ENCODE peak calls at places on chromosome 19, in ten cellular contexts. U is transverse colon, T is IMR-90, L is adrenal gland, O is A549, K is lower leg skin, X is H54, I is HepG2, V is spleen, G is gastrocnemius medialis. R is an unnamed sample.

GRCh38 chr19:9834726-9835506 is at the start of gene PIN1:
- DNase-seq in O (peak), X (peak), L (peak), V (peak), U (peak), T (peak), K (peak), I (peak), G (peak), R (peak)

GRCh38 chr19:38209671-38210457 is 14.2 kb downstream of the DPF1 start:
- DNase-seq in I (no peak), T (peak), K (peak), U (peak), O (no peak), X (no peak), V (no peak), G (peak), L (no peak), R (no peak)

GRCh38 chr19:35828694-35829301 is 16.2 kb upstream of the PRODH2 start:
- DNase-seq in U (peak), V (no peak), O (peak), K (no peak), G (no peak), I (peak), T (peak), X (no peak), L (peak), R (peak)

GRCh38 chr19:1112254-1113208 is 8.7 kb downstream of the GPX4 start:
- DNase-seq in V (peak), X (no peak), O (no peak), T (no peak), L (peak), I (no peak), U (peak), K (no peak), G (peak), R (peak)

GRCh38 chr19:4120531-4120930 is 3.4 kb downstream of the MAP2K2 start:
- DNase-seq in G (no peak), L (no peak), V (no peak), U (no peak), X (peak), T (peak), O (no peak), K (no peak), I (no peak), R (no peak)

GRCh38 chr19:7526093-7526929 is 3.9 kb downstream of the MCOLN1 start:
- DNase-seq in O (no peak), U (no peak), I (no peak), V (peak), G (no peak), T (no peak), X (no peak), K (peak), L (no peak), R (no peak)

GRCh38 chr19:38805180-38805579 is 7.6 kb downstream of the LGALS4 start:
- DNase-seq in I (no peak), G (no peak), X (no peak), L (no peak), O (peak), T (no peak), U (no peak), K (no peak), V (peak), R (no peak)

GRCh38 chr19:30236006-30236405 is 136.2 kb upstream of the ZNF536 start:
- DNase-seq in U (no peak), X (no peak), K (no peak), I (no peak), V (no peak), G (no peak), O (no peak), T (no peak), L (no peak), R (no peak)

GRCh38 chr19:3554254-3555083 is 2.9 kb downstream of the MFSD12 start:
- DNase-seq in T (no peak), O (no peak), U (no peak), V (peak), L (no peak), X (no peak), G (no peak), K (no peak), I (no peak), R (no peak)

GRCh38 chr19:39212377-39212742 is 8.3 kb upstream of the SYCN start:
- DNase-seq in V (peak), K (no peak), O (no peak), L (no peak), I (no peak), X (no peak), U (peak), G (no peak), T (no peak), R (peak)

GRCh38 chr19:6273701-6274601 is 5.8 kb downstream of the MLLT1 start:
- DNase-seq in T (peak), I (peak), L (peak), G (peak), K (peak), X (peak), U (peak), O (no peak), V (peak), R (no peak)

GRCh38 chr19:42540071-42540553 is 11.8 kb upstream of the CEACAM1 start:
- DNase-seq in T (no peak), I (no peak), X (no peak), G (no peak), K (peak), U (no peak), O (no peak), L (peak), V (no peak), R (no peak)

GRCh38 chr19:51560339-51560738 is 10.7 kb upstream of the ZNF175 start:
- DNase-seq in G (no peak), K (peak), L (no peak), O (no peak), X (no peak), V (no peak), T (no peak), I (no peak), U (no peak), R (no peak)

DNA sequence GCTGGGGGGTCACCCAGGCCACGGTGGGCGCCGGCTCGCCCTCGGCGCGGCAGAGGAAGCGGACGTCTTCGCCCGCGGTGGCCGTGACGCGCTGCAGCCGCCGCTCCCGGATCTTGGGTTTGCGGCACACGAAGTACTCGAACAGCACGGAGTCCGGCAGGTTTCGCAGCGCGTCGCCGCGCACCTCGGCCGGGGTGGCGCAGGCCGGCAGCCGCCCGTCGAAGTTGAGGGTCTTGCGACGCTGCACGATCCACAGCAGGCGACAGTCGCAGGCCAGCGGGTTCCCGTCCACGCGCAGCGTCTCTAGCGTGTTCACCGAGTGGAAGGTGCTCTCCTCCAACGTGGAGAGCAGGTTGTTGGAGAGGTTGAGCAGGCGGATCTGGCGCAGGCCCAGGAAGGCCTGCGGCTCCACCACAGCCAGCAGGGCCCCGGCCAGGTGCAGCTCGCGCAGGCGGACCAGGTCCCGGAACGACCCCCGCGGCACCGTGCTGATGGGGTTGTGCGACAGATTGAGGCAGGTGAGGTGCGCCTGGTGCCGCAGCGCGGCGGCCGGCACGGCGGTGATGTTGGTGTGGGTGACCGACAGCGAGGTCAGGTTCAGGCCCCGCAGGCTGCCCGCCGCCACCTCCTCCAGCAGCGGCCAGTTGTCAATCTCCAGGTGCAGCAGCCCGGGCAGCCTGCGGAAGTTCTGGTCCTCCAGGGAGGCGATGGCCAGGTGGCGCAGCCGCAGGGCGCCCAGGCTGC is 8.6 kb upstream of the PEAK3 start:
- DNase-seq in K (no peak), X (no peak), T (no peak), G (no peak), L (no peak), U (peak), I (no peak), O (no peak), V (peak), R (no peak)
- TF ChIP-seq POLR2A in K (no peak), X (no peak), T (no peak), G (no peak), L (no peak), U (no peak), I (no peak), O (no peak), V (no peak), R (no peak)

DNA sequence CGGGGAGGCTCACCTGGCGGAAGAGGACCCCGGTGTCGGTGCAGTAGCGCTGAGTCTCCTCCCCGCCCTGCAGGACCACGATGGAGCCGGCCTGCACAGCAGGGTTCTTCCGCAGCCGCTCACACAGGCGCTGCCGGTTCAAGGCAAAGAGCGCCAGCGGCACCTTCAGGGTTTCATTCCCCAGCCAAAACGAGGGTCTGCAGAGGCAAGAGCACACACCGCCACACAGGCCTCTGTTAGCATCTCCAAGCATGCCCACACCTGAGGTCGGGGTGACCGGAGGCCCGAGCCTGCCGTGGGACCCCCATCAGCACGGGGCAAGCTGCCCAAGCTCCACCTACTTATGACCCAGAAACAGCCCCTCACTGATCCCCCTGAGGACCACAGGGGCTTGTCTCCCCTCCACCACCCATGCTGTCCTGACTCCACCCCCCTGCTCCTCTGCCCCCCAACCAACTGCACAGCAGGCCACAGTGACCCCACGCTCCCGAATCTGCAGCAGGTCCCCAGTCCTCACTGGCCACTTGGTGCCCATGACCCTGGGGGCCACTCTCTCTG is 8.9 kb downstream of the PEPD start:
- DNase-seq in I (no peak), X (no peak), L (no peak), U (no peak), G (no peak), V (no peak), K (no peak), O (no peak), T (no peak), R (no peak)
- TF ChIP-seq POLR2A in I (no peak), X (no peak), L (no peak), U (no peak), G (no peak), V (no peak), K (no peak), O (no peak), T (no peak), R (no peak)

DNA sequence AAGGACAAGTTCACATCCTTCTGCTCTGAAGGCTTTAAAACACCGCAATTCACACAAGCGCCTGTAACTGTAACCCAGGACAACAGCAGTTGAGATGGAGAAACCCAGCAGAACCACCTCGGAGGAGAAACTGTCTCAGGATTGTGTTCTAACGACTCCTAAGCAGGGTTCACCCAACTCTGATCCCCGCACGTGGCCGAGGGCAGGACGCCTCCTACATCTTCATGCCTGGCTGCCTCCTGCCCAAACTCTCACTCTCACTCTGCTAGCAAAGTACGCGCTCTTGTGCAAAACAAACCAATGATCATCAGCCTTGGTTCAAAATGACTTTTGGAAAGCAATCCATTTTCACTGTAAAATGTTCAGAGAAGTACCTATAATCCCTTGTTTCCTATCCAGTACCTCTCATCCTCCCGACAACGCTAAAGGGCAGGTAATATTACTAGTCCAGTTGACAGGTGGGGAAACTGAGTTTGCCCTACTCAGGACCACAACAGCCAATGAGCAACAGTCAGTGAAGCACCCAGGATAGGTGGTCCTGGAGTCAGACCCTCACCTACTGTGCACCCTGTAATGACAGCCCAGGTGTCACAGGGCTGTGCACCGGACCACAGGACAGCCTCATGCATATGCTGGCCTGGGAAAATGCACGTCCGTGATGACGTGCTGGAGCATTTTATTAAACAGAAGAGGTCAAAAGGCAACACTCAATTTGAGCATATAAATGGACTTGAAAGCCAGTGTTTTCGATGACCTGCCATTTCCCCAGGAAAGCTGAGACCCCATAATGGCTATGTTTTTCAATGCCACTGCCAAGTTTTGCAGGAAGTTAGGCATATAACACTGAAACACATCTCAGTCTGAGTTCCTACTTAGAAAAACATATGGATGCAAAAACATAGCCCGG is 25.4 kb downstream of the EPS15L1 start:
- DNase-seq in L (no peak), X (no peak), G (no peak), U (no peak), V (peak), I (no peak), T (peak), K (no peak), O (no peak), R (no peak)
- TF ChIP-seq POLR2A in L (no peak), X (no peak), G (no peak), U (no peak), V (no peak), I (no peak), T (no peak), K (no peak), O (no peak), R (no peak)

GRCh38 chr19:20928371-20928770 is 5.3 kb downstream of the ZNF85 start:
- DNase-seq in V (no peak), O (no peak), L (no peak), U (no peak), T (peak), K (no peak), G (no peak), I (no peak), X (peak), R (no peak)
- TF ChIP-seq POLR2A in V (no peak), O (no peak), L (no peak), U (no peak), T (no peak), K (no peak), G (no peak), I (no peak), X (no peak), R (no peak)

GRCh38 chr19:17902701-17903100 is 30.1 kb upstream of the CCDC124 start:
- DNase-seq in T (peak), V (no peak), U (no peak), K (no peak), X (no peak), O (no peak), G (no peak), I (no peak), L (no peak), R (no peak)
- TF ChIP-seq POLR2A in T (no peak), V (no peak), U (no peak), K (no peak), X (no peak), O (no peak), G (no peak), I (no peak), L (no peak), R (no peak)

GRCh38 chr19:10850631-10851030 is 2.4 kb downstream of the C19orf38 start:
- DNase-seq in I (no peak), T (no peak), L (no peak), U (no peak), G (no peak), V (no peak), O (no peak), K (no peak), X (no peak), R (no peak)
- TF ChIP-seq POLR2A in I (no peak), T (no peak), L (no peak), U (no peak), G (no peak), V (no peak), O (no peak), K (no peak), X (no peak), R (no peak)

GRCh38 chr19:19900124-19900523 is 622 bp upstream of the ZNF93 start:
- DNase-seq in X (no peak), T (peak), L (no peak), V (no peak), K (no peak), O (no peak), I (no peak), U (no peak), G (no peak), R (no peak)

GRCh38 chr19:19900574-19901444 is at the start of gene ZNF93:
- DNase-seq in V (peak), I (peak), X (peak), T (peak), U (peak), L (peak), G (peak), K (peak), O (no peak), R (peak)
- TF ChIP-seq POLR2A in V (no peak), I (no peak), X (peak), T (peak), U (peak), L (peak), G (peak), K (no peak), O (no peak), R (no peak)

R was measured in erythroblast.